ENCODE peak calls at places on chromosomes 6 and 20, in nine cellular contexts. C is tibial artery, D is suprapubic skin, E is WERI-Rb-1, S is Panc1, A is left ventricle myocardium inferior, Y is kidney epithelial cell, Q is vagina, K is cardiac muscle cell. H is an unnamed sample.
A peak's percentile ranks its signal among the peaks of the same experiment; 100 is the strongest.

GRCh38 chr6:133254552-133255228 is 13.5 kb downstream of the EYA4 start:
- DNase-seq in Y (no peak), A (no peak), K (no peak), C (no peak), Q (no peak), S (no peak), E (no peak), D (no peak), H (no peak)

GRCh38 chr6:75334266-75335040 is 49.9 kb upstream of the TMEM30A start:
- DNase-seq in E (no peak), D (no peak), C (no peak), K (peak; percentile 30), Y (peak; percentile 61), Q (no peak), S (no peak), A (no peak), H (peak; percentile 31)

GRCh38 chr20:9407805-9408421 is 106.5 kb upstream of the LAMP5 start:
- DNase-seq in K (peak; percentile 72), Q (no peak), A (no peak), D (no peak), C (peak; percentile 63), Y (no peak), E (peak; percentile 60), S (peak; percentile 71), H (peak; percentile 22)

GRCh38 chr20:45892049-45892816 is 1.1 kb downstream of the CTSA start:
- DNase-seq in E (peak; percentile 35), Q (no peak), D (no peak), A (no peak), K (no peak), S (no peak), Y (no peak), C (peak; percentile 28), H (no peak)

GRCh38 chr20:49868964-49869363 is 46.4 kb downstream of the SPATA2 start:
- DNase-seq in K (no peak), Q (no peak), E (no peak), A (no peak), C (no peak), Y (no peak), S (no peak), D (no peak), H (no peak)

GRCh38 chr20:40864470-40864869 is 164.2 kb upstream of the TOP1 start:
- DNase-seq in A (no peak), S (no peak), Y (no peak), Q (no peak), D (no peak), E (no peak), K (no peak), C (no peak), H (no peak)

GRCh38 chr6:68636710-68637470 is 1.8 kb downstream of the ADGRB3 start:
- DNase-seq in A (no peak), Y (no peak), K (no peak), E (no peak), S (no peak), D (no peak), Q (no peak), C (no peak), H (no peak)

GRCh38 chr6:2478200-2478599 is 232.8 kb upstream of the GMDS start:
- DNase-seq in K (peak; percentile 37), Y (peak; percentile 47), E (no peak), A (no peak), C (no peak), D (no peak), Q (no peak), S (no peak), H (no peak)

GRCh38 chr6:113211185-113211584 is 646.0 kb upstream of the MARCKS start:
- DNase-seq in A (no peak), S (no peak), K (no peak), Q (no peak), E (no peak), Y (no peak), C (no peak), D (no peak), H (no peak)

GRCh38 chr20:36102809-36103596 is 51.5 kb upstream of the EPB41L1 start:
- DNase-seq in Y (no peak), Q (no peak), K (peak; percentile 23), S (no peak), E (no peak), D (no peak), C (no peak), A (no peak), H (no peak)

GRCh38 chr6:82057846-82058554 is 189.5 kb downstream of the IBTK start:
- DNase-seq in Q (no peak), D (no peak), E (no peak), S (no peak), Y (no peak), K (no peak), C (no peak), A (no peak), H (peak; percentile 38)

GRCh38 chr20:50215101-50215500 is 24.5 kb downstream of the CEBPB start:
- DNase-seq in Y (no peak), A (no peak), Q (no peak), E (no peak), D (no peak), S (no peak), K (peak; percentile 29), C (no peak), H (no peak)

GRCh38 chr20:62906647-62907375 is 19.5 kb downstream of the DIDO1 start:
- DNase-seq in E (no peak), A (no peak), S (no peak), Q (no peak), K (no peak), C (no peak), D (no peak), Y (no peak), H (no peak)

GRCh38 chr20:62905536-62906117 is 20.7 kb downstream of the DIDO1 start:
- DNase-seq in Y (no peak), E (no peak), A (no peak), D (no peak), C (no peak), S (no peak), K (no peak), Q (no peak), H (no peak)

GRCh38 chr20:62908971-62909791 is 17.1 kb downstream of the DIDO1 start:
- DNase-seq in A (no peak), K (no peak), Y (no peak), E (no peak), C (no peak), Q (no peak), D (peak; percentile 36), S (no peak), H (no peak)

GRCh38 chr20:62906209-62906608 is 20.1 kb downstream of the DIDO1 start:
- DNase-seq in S (no peak), A (peak; percentile 52), K (no peak), Y (no peak), Q (no peak), C (no peak), E (no peak), D (no peak), H (no peak)

GRCh38 chr20:62907377-62908317 is 18.7 kb downstream of the DIDO1 start:
- DNase-seq in D (no peak), S (no peak), A (no peak), Y (no peak), K (peak; percentile 30), Q (no peak), C (no peak), E (peak; percentile 50), H (no peak)
- TF ChIP-seq CTCF in D (no peak), S (no peak), A (peak; percentile 48), Y (peak; percentile 64), K (peak; percentile 46), Q (no peak), C (no peak), E (peak; percentile 74), H (peak; percentile 55)

DNA sequence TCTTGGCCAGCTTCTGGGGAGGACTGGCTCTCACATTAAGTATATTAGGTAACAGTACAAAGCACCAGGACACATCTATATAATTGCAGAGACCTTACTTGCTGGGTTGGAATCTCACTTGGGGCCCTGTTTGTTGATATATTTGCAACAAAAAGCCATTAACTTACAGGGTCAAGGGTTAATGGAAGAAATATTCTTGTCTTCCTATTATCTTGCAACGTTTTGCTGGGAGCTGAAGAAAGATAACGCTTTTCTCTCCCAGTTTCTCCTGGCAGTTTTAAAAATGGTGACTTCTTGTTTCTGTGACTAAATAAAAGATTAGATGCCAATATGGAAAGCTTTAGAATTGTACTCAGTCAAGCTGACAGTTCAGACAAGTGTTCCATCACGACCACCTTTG is 462.3 kb upstream of the FLRT3 start:
- DNase-seq in D (no peak), A (no peak), Y (no peak), C (no peak), Q (no peak), K (no peak), S (no peak), E (no peak), H (no peak)
- H3K36me3 ChIP-seq in D (no peaks in the 10 kb centered on the region), A (no peaks in the 10 kb centered on the region), Y (no peaks in the 10 kb centered on the region), C (no peaks in the 10 kb centered on the region), Q (no peaks in the 10 kb centered on the region), K (no peaks in the 10 kb centered on the region), S (no peaks in the 10 kb centered on the region), E (no peaks in the 10 kb centered on the region), H (no peaks in the 10 kb centered on the region)

DNA sequence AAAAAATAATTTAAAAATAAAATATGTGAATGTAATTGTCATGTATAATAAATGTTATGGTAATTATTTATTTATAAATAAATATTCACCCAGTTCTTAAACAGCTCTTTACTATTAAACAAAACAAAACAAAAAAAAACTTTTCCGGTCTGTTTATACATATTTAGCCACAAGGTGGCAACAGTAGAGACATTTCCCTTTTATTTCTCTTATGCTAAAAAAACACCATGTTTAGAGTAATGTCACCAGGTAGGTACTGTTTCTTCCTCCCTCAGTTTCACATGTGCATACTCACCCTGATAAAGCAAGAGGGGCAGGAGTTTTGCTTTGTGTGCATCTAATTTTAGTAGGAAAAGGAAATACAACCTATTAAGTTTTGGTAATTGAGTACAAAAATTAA is 610.4 kb upstream of the IMPG1 start:
- DNase-seq in E (no peak), S (no peak), A (no peak), Y (no peak), Q (no peak), C (no peak), D (no peak), K (peak; percentile 16), H (no peak)
- TF ChIP-seq CTCF in E (no peak), S (peak; percentile 50), A (peak; percentile 56), Y (peak; percentile 25), Q (no peak), C (peak; percentile 37), D (no peak), K (peak; percentile 46), H (peak; percentile 45)

GRCh38 chr6:125044667-125045066 is 82.4 kb downstream of the RNF217 start:
- DNase-seq in K (no peak), E (no peak), Q (no peak), S (no peak), Y (no peak), A (no peak), D (no peak), C (no peak), H (no peak)

GRCh38 chr6:125041740-125042459 is 79.7 kb downstream of the RNF217 start:
- DNase-seq in S (no peak), A (no peak), Y (no peak), K (peak; percentile 54), D (no peak), Q (no peak), C (no peak), E (no peak), H (no peak)

GRCh38 chr6:125044066-125044465 is 81.8 kb downstream of the RNF217 start:
- DNase-seq in S (no peak), D (no peak), Y (no peak), A (no peak), C (no peak), E (no peak), K (no peak), Q (no peak), H (no peak)

GRCh38 chr6:125037826-125038225 is 75.6 kb downstream of the RNF217 start:
- DNase-seq in D (no peak), Q (no peak), Y (no peak), E (no peak), S (no peak), K (no peak), C (no peak), A (no peak), H (no peak)

GRCh38 chr6:125038925-125039324 is 76.7 kb downstream of the RNF217 start:
- DNase-seq in D (no peak), Q (no peak), K (no peak), C (no peak), Y (no peak), E (no peak), S (no peak), A (no peak), H (no peak)
- H3K36me3 ChIP-seq in D (no peaks in the 10 kb centered on the region), Q (no peaks in the 10 kb centered on the region), K (no peaks in the 10 kb centered on the region), C (no peaks in the 10 kb centered on the region), Y (no peaks in the 10 kb centered on the region), E (no peaks in the 10 kb centered on the region), S (no peaks in the 10 kb centered on the region), A (no peaks in the 10 kb centered on the region), H (no peaks in the 10 kb centered on the region)